ENCODE peak calls at places on chromosome 6, in six cellular contexts. One of them, this sample, is unnamed.

GRCh38 chr6:151002562-151002961 is 137.1 kb downstream of the MTHFD1L start:
- DNase-seq in neural progenitor cell: no peak
- DNase-seq in PC-3: no peak
- DNase-seq in HCT116: no peak
- DNase-seq in OCI-LY7: no peak
- DNase-seq in GM23248: no peak
- DNase-seq in this sample: no peak

GRCh38 chr6:136067731-136068341 is 182.3 kb downstream of the MTFR2 start:
- DNase-seq in neural progenitor cell: peak
- DNase-seq in PC-3: no peak
- DNase-seq in HCT116: peak
- DNase-seq in OCI-LY7: no peak
- DNase-seq in GM23248: peak
- DNase-seq in this sample: no peak

GRCh38 chr6:106510090-106510970 is 119.0 kb downstream of the RTN4IP1 start:
- DNase-seq in neural progenitor cell: peak
- DNase-seq in PC-3: peak
- DNase-seq in HCT116: no peak
- DNase-seq in OCI-LY7: peak
- DNase-seq in GM23248: peak
- DNase-seq in this sample: peak

GRCh38 chr6:27778625-27779417 is 133.4 kb downstream of the OR2B2 start:
- DNase-seq in neural progenitor cell: no peak
- DNase-seq in PC-3: peak
- DNase-seq in HCT116: no peak
- DNase-seq in OCI-LY7: no peak
- DNase-seq in GM23248: no peak
- DNase-seq in this sample: no peak

GRCh38 chr6:131255911-131256310 is 120.6 kb downstream of the AKAP7 start:
- DNase-seq in neural progenitor cell: no peak
- DNase-seq in PC-3: peak
- DNase-seq in HCT116: no peak
- DNase-seq in OCI-LY7: no peak
- DNase-seq in GM23248: no peak
- DNase-seq in this sample: no peak

GRCh38 chr6:7246401-7247178 is 66.4 kb downstream of the SSR1 start:
- DNase-seq in neural progenitor cell: no peak
- DNase-seq in PC-3: no peak
- DNase-seq in HCT116: no peak
- DNase-seq in OCI-LY7: no peak
- DNase-seq in GM23248: no peak
- DNase-seq in this sample: no peak

GRCh38 chr6:5175195-5175594 is 85.6 kb downstream of the LYRM4 start:
- DNase-seq in neural progenitor cell: peak
- DNase-seq in PC-3: peak
- DNase-seq in HCT116: no peak
- DNase-seq in OCI-LY7: peak
- DNase-seq in GM23248: peak
- DNase-seq in this sample: no peak

GRCh38 chr6:40960784-40961430 is 78.1 kb downstream of the UNC5CL start:
- DNase-seq in neural progenitor cell: no peak
- DNase-seq in PC-3: peak
- DNase-seq in HCT116: no peak
- DNase-seq in OCI-LY7: no peak
- DNase-seq in GM23248: peak
- DNase-seq in this sample: no peak

GRCh38 chr6:7505196-7505699 is 36.2 kb upstream of the DSP start:
- DNase-seq in neural progenitor cell: peak
- DNase-seq in PC-3: peak
- DNase-seq in HCT116: peak
- DNase-seq in OCI-LY7: no peak
- DNase-seq in GM23248: peak
- DNase-seq in this sample: no peak

GRCh38 chr6:44458551-44458950 is 71.0 kb downstream of the CDC5L start:
- DNase-seq in neural progenitor cell: no peak
- DNase-seq in PC-3: no peak
- DNase-seq in HCT116: no peak
- DNase-seq in OCI-LY7: no peak
- DNase-seq in GM23248: no peak
- DNase-seq in this sample: no peak

GRCh38 chr6:149026530-149026942 is 279.7 kb downstream of the UST start:
- DNase-seq in neural progenitor cell: peak
- DNase-seq in PC-3: peak
- DNase-seq in HCT116: peak
- DNase-seq in OCI-LY7: peak
- DNase-seq in GM23248: peak
- DNase-seq in this sample: no peak

GRCh38 chr6:8506123-8506522 is 70.8 kb upstream of the SLC35B3 start:
- DNase-seq in neural progenitor cell: peak
- DNase-seq in PC-3: no peak
- DNase-seq in HCT116: no peak
- DNase-seq in OCI-LY7: no peak
- DNase-seq in GM23248: no peak
- DNase-seq in this sample: no peak

GRCh38 chr6:82208914-82209313 is 38.6 kb downstream of the IBTK start:
- DNase-seq in neural progenitor cell: no peak
- DNase-seq in PC-3: no peak
- DNase-seq in HCT116: no peak
- DNase-seq in OCI-LY7: no peak
- DNase-seq in GM23248: no peak
- DNase-seq in this sample: no peak

GRCh38 chr6:117547688-117548621 is 54.4 kb downstream of the GOPC start:
- DNase-seq in neural progenitor cell: no peak
- DNase-seq in PC-3: no peak
- DNase-seq in HCT116: no peak
- DNase-seq in OCI-LY7: no peak
- DNase-seq in GM23248: no peak
- DNase-seq in this sample: no peak

GRCh38 chr6:158057213-158057987 is 75.7 kb downstream of the SYNJ2 start:
- DNase-seq in neural progenitor cell: no peak
- DNase-seq in PC-3: peak
- DNase-seq in HCT116: peak
- DNase-seq in OCI-LY7: no peak
- DNase-seq in GM23248: peak
- DNase-seq in this sample: no peak

GRCh38 chr6:30592287-30592686 is 21.0 kb downstream of the ABCF1 start:
- DNase-seq in neural progenitor cell: no peak
- DNase-seq in PC-3: no peak
- DNase-seq in HCT116: no peak
- DNase-seq in OCI-LY7: no peak
- DNase-seq in GM23248: no peak
- DNase-seq in this sample: no peak

GRCh38 chr6:33407132-33407718 is 3.6 kb upstream of the PHF1 start:
- DNase-seq in neural progenitor cell: no peak
- DNase-seq in PC-3: peak
- DNase-seq in HCT116: no peak
- DNase-seq in OCI-LY7: no peak
- DNase-seq in GM23248: peak
- DNase-seq in this sample: no peak

GRCh38 chr6:40912158-40912946 is 126.7 kb downstream of the UNC5CL start:
- DNase-seq in neural progenitor cell: peak
- DNase-seq in PC-3: peak
- DNase-seq in HCT116: no peak
- DNase-seq in OCI-LY7: peak
- DNase-seq in GM23248: peak
- DNase-seq in this sample: peak

GRCh38 chr6:38279423-38279822 is 360.3 kb downstream of the BTBD9 start:
- DNase-seq in neural progenitor cell: no peak
- DNase-seq in PC-3: peak
- DNase-seq in HCT116: no peak
- DNase-seq in OCI-LY7: no peak
- DNase-seq in GM23248: no peak
- DNase-seq in this sample: no peak

GRCh38 chr6:156809034-156809433 is 31.9 kb downstream of the ARID1B start:
- DNase-seq in neural progenitor cell: no peak
- DNase-seq in PC-3: peak
- DNase-seq in HCT116: no peak
- DNase-seq in OCI-LY7: peak
- DNase-seq in GM23248: peak
- DNase-seq in this sample: no peak

GRCh38 chr6:16413399-16413798 is 175.0 kb downstream of the GMPR start:
- DNase-seq in neural progenitor cell: no peak
- DNase-seq in PC-3: no peak
- DNase-seq in HCT116: no peak
- DNase-seq in OCI-LY7: no peak
- DNase-seq in GM23248: no peak
- DNase-seq in this sample: peak

GRCh38 chr6:38701551-38701950 is 1.4 kb downstream of the GLO1 start:
- DNase-seq in neural progenitor cell: no peak
- DNase-seq in PC-3: no peak
- DNase-seq in HCT116: no peak
- DNase-seq in OCI-LY7: no peak
- DNase-seq in GM23248: no peak
- DNase-seq in this sample: no peak

GRCh38 chr6:156517090-156517489 is 260.1 kb upstream of the ARID1B start:
- DNase-seq in neural progenitor cell: no peak
- DNase-seq in PC-3: no peak
- DNase-seq in HCT116: no peak
- DNase-seq in OCI-LY7: no peak
- DNase-seq in GM23248: no peak
- DNase-seq in this sample: no peak

GRCh38 chr6:147287869-147288271 is 83.7 kb downstream of the STXBP5 start:
- DNase-seq in neural progenitor cell: no peak
- DNase-seq in PC-3: peak
- DNase-seq in HCT116: peak
- DNase-seq in OCI-LY7: no peak
- DNase-seq in GM23248: peak
- DNase-seq in this sample: no peak

GRCh38 chr6:28336284-28337024 is 506 bp upstream of the ZSCAN31 start:
- DNase-seq in neural progenitor cell: peak
- DNase-seq in PC-3: peak
- DNase-seq in HCT116: no peak
- DNase-seq in OCI-LY7: peak
- DNase-seq in GM23248: no peak
- DNase-seq in this sample: peak

GRCh38 chr6:31493875-31494694 is 3.9 kb upstream of the MICB start:
- DNase-seq in neural progenitor cell: peak
- DNase-seq in PC-3: peak
- DNase-seq in HCT116: peak
- DNase-seq in OCI-LY7: peak
- DNase-seq in GM23248: peak
- DNase-seq in this sample: peak

GRCh38 chr6:3139090-3139903 is 18.0 kb downstream of the TUBB2A start:
- DNase-seq in neural progenitor cell: no peak
- DNase-seq in PC-3: peak
- DNase-seq in HCT116: no peak
- DNase-seq in OCI-LY7: peak
- DNase-seq in GM23248: peak
- DNase-seq in this sample: no peak

DNA sequence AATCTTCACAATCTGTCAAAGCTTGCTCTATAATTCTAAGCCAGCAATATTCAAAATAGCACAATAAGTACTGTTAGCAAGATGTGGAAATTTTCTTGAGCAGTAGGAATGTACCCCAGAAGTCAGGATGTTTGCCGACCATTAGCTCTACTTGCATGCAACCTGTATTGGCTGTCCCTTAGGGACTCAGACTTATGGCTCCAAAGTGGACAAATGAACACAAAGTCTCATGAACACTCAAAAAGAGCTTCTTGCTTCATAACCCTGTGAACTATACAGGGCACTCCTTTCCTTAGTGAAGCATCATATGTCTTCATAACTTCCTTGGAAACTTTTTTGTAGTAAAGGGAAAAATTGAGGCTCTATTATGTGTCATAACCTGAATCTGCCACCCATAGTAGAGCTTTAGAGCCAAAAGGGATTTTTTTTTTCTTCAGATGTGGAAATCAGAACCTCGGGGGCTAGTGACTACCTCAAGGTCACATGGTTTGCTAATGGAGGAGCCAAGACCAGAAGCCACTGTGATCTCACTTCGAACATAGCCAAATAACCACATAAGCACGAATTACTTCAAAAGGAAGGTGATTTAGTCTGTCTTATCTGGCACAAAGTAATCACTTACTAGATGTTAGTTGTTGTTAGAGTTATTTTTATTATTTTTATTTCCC is 54.6 kb downstream of the ADGRG6 start:
- DNase-seq in neural progenitor cell: no peak
- DNase-seq in PC-3: no peak
- DNase-seq in HCT116: no peak
- DNase-seq in OCI-LY7: no peak
- DNase-seq in GM23248: peak
- DNase-seq in this sample: no peak
- TF ChIP-seq EZH2phosphoT487 in neural progenitor cell: no peak
- TF ChIP-seq EZH2phosphoT487 in PC-3: no peak
- TF ChIP-seq EZH2phosphoT487 in HCT116: no peak
- TF ChIP-seq EZH2phosphoT487 in OCI-LY7: no peak
- TF ChIP-seq EZH2phosphoT487 in GM23248: peak
- TF ChIP-seq EZH2phosphoT487 in this sample: no peak

DNA sequence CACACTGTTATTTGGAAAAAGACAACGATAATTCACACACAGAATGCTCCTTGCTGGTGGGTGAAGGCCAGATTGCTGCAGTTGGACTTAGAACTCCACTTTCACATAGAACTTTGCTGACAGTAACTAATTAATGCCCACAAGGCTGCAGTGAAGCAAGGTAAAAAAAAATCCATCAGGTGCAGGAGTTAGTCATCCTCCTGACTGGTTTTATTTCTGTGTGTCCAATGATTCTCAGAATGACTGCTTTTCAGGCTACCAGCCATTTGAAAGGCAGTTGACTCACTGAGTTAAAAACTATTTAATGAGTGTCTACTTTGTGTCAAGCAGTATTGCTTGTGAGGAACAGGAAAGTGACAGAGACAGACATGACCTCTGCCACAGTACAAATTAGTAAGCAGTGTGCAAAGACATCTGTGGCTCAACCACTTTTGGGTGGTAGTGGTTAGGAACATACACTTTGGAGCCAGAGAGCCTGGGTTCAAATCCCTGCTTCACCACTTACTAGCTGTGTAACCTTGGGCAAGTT is 41.9 kb downstream of the ELOVL5 start:
- DNase-seq in neural progenitor cell: no peak
- DNase-seq in PC-3: peak
- DNase-seq in HCT116: no peak
- DNase-seq in OCI-LY7: no peak
- DNase-seq in GM23248: peak
- DNase-seq in this sample: peak
- TF ChIP-seq EZH2phosphoT487 in neural progenitor cell: no peak
- TF ChIP-seq EZH2phosphoT487 in PC-3: no peak
- TF ChIP-seq EZH2phosphoT487 in HCT116: no peak
- TF ChIP-seq EZH2phosphoT487 in OCI-LY7: no peak
- TF ChIP-seq EZH2phosphoT487 in GM23248: no peak
- TF ChIP-seq EZH2phosphoT487 in this sample: no peak

DNA sequence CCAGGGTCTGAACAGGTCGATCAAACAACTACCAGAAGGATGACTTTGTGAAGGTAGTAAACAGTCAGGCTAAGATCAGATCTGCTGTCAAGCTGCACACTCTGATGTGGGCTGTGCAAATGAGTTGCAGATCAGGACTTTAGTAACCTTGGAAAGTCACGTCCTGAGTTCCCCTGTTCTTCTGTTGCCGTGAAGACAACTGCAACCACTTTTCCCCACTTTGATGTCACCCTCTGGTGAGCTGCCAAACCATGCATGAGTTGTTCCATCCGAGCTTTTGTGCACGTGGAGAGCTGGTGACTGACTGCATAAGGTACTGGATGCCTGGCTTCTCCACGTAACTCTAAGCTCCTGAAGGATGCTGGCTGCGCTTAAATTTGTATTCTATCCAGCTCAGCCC is 111.0 kb downstream of the CD83 start:
- DNase-seq in neural progenitor cell: no peak
- DNase-seq in PC-3: no peak
- DNase-seq in HCT116: no peak
- DNase-seq in OCI-LY7: peak
- DNase-seq in GM23248: peak
- DNase-seq in this sample: no peak
- TF ChIP-seq EZH2phosphoT487 in neural progenitor cell: no peak
- TF ChIP-seq EZH2phosphoT487 in PC-3: no peak
- TF ChIP-seq EZH2phosphoT487 in HCT116: no peak
- TF ChIP-seq EZH2phosphoT487 in OCI-LY7: no peak
- TF ChIP-seq EZH2phosphoT487 in GM23248: no peak
- TF ChIP-seq EZH2phosphoT487 in this sample: no peak

GRCh38 chr6:78528926-78529325 is 338.4 kb upstream of the IRAK1BP1 start:
- DNase-seq in neural progenitor cell: no peak
- DNase-seq in PC-3: no peak
- DNase-seq in HCT116: no peak
- DNase-seq in OCI-LY7: no peak
- DNase-seq in GM23248: no peak
- DNase-seq in this sample: peak
- TF ChIP-seq EZH2phosphoT487 in neural progenitor cell: no peak
- TF ChIP-seq EZH2phosphoT487 in PC-3: no peak
- TF ChIP-seq EZH2phosphoT487 in HCT116: no peak
- TF ChIP-seq EZH2phosphoT487 in OCI-LY7: no peak
- TF ChIP-seq EZH2phosphoT487 in GM23248: no peak
- TF ChIP-seq EZH2phosphoT487 in this sample: no peak

This sample was measured in MM.1S.